ENCODE peak calls at places on chromosomes 2 and 18, in seven cellular contexts. One of them, this sample, is unnamed.

GRCh38 chr2:45274190-45274926 is 265.1 kb upstream of the SIX2 start:
- DNase-seq in SK-N-SH: no peak
- DNase-seq in H1: no peak
- DNase-seq in K562: no peak
- DNase-seq in GM12878: no peak
- DNase-seq in HepG2: peak
- DNase-seq in HCT116: no peak
- DNase-seq in this sample: no peak

GRCh38 chr18:56789004-56789888 is 138.1 kb downstream of the WDR7 start:
- DNase-seq in SK-N-SH: peak
- DNase-seq in H1: peak
- DNase-seq in K562: peak
- DNase-seq in GM12878: no peak
- DNase-seq in HepG2: peak
- DNase-seq in HCT116: peak
- DNase-seq in this sample: peak

GRCh38 chr2:36322108-36322507 is 33.5 kb upstream of the CRIM1 start:
- DNase-seq in SK-N-SH: no peak
- DNase-seq in H1: no peak
- DNase-seq in K562: no peak
- DNase-seq in GM12878: no peak
- DNase-seq in HepG2: peak
- DNase-seq in HCT116: peak
- DNase-seq in this sample: no peak

GRCh38 chr2:44550571-44550970 is 188.8 kb downstream of the CAMKMT start:
- DNase-seq in SK-N-SH: no peak
- DNase-seq in H1: no peak
- DNase-seq in K562: no peak
- DNase-seq in GM12878: no peak
- DNase-seq in HepG2: no peak
- DNase-seq in HCT116: no peak
- DNase-seq in this sample: no peak

GRCh38 chr2:44130441-44130840 is 38.2 kb upstream of the PPM1B start:
- DNase-seq in SK-N-SH: no peak
- DNase-seq in H1: no peak
- DNase-seq in K562: peak
- DNase-seq in GM12878: no peak
- DNase-seq in HepG2: no peak
- DNase-seq in HCT116: no peak
- DNase-seq in this sample: no peak

GRCh38 chr18:10086458-10086857 is 172.6 kb downstream of the VAPA start:
- DNase-seq in SK-N-SH: no peak
- DNase-seq in H1: no peak
- DNase-seq in K562: no peak
- DNase-seq in GM12878: no peak
- DNase-seq in HepG2: no peak
- DNase-seq in HCT116: no peak
- DNase-seq in this sample: no peak

GRCh38 chr2:227888289-227888688 is 16.9 kb downstream of the DAW1 start:
- DNase-seq in SK-N-SH: no peak
- DNase-seq in H1: no peak
- DNase-seq in K562: no peak
- DNase-seq in GM12878: no peak
- DNase-seq in HepG2: no peak
- DNase-seq in HCT116: peak
- DNase-seq in this sample: no peak

GRCh38 chr2:232295971-232296370 is 82.6 kb upstream of the ALPP start:
- DNase-seq in SK-N-SH: no peak
- DNase-seq in H1: no peak
- DNase-seq in K562: no peak
- DNase-seq in GM12878: no peak
- DNase-seq in HepG2: no peak
- DNase-seq in HCT116: no peak
- DNase-seq in this sample: no peak

GRCh38 chr2:27214936-27215335 is 2.2 kb upstream of the CAD start:
- DNase-seq in SK-N-SH: no peak
- DNase-seq in H1: no peak
- DNase-seq in K562: no peak
- DNase-seq in GM12878: no peak
- DNase-seq in HepG2: no peak
- DNase-seq in HCT116: no peak
- DNase-seq in this sample: no peak

GRCh38 chr2:241774419-241775222 is 2.0 kb upstream of the GAL3ST2 start:
- DNase-seq in SK-N-SH: peak
- DNase-seq in H1: peak
- DNase-seq in K562: no peak
- DNase-seq in GM12878: no peak
- DNase-seq in HepG2: peak
- DNase-seq in HCT116: peak
- DNase-seq in this sample: no peak

GRCh38 chr2:208017721-208018120 is 7.6 kb downstream of the PLEKHM3 start:
- DNase-seq in SK-N-SH: no peak
- DNase-seq in H1: no peak
- DNase-seq in K562: no peak
- DNase-seq in GM12878: no peak
- DNase-seq in HepG2: no peak
- DNase-seq in HCT116: no peak
- DNase-seq in this sample: no peak

GRCh38 chr2:32969444-32970162 is 22.9 kb downstream of the LTBP1 start:
- DNase-seq in SK-N-SH: no peak
- DNase-seq in H1: no peak
- DNase-seq in K562: no peak
- DNase-seq in GM12878: no peak
- DNase-seq in HepG2: no peak
- DNase-seq in HCT116: no peak
- DNase-seq in this sample: no peak

GRCh38 chr18:12883003-12883683 is 894 bp downstream of the PTPN2 start:
- DNase-seq in SK-N-SH: peak
- DNase-seq in H1: no peak
- DNase-seq in K562: no peak
- DNase-seq in GM12878: no peak
- DNase-seq in HepG2: no peak
- DNase-seq in HCT116: no peak
- DNase-seq in this sample: no peak

GRCh38 chr2:29105375-29105774 is 9.8 kb upstream of the CLIP4 start:
- DNase-seq in SK-N-SH: no peak
- DNase-seq in H1: no peak
- DNase-seq in K562: no peak
- DNase-seq in GM12878: no peak
- DNase-seq in HepG2: no peak
- DNase-seq in HCT116: no peak
- DNase-seq in this sample: no peak

GRCh38 chr18:35467624-35468016 is 30.1 kb downstream of the INO80C start:
- DNase-seq in SK-N-SH: no peak
- DNase-seq in H1: no peak
- DNase-seq in K562: no peak
- DNase-seq in GM12878: peak
- DNase-seq in HepG2: no peak
- DNase-seq in HCT116: no peak
- DNase-seq in this sample: no peak

GRCh38 chr2:216057688-216058193 is 23.9 kb downstream of the PECR start:
- DNase-seq in SK-N-SH: no peak
- DNase-seq in H1: no peak
- DNase-seq in K562: no peak
- DNase-seq in GM12878: peak
- DNase-seq in HepG2: no peak
- DNase-seq in HCT116: peak
- DNase-seq in this sample: no peak
- TF ChIP-seq SIN3A in SK-N-SH: no peak
- TF ChIP-seq SIN3A in H1: no peak
- TF ChIP-seq SIN3A in K562: no peak
- TF ChIP-seq SIN3A in GM12878: no peak
- TF ChIP-seq SIN3A in HepG2: no peak
- TF ChIP-seq SIN3A in HCT116: no peak
- TF ChIP-seq SIN3A in this sample: no peak

GRCh38 chr2:237732790-237733349 is 65.7 kb upstream of the RBM44 start:
- DNase-seq in SK-N-SH: peak
- DNase-seq in H1: no peak
- DNase-seq in K562: peak
- DNase-seq in GM12878: no peak
- DNase-seq in HepG2: no peak
- DNase-seq in HCT116: no peak
- DNase-seq in this sample: no peak

GRCh38 chr2:237731663-237732062 is 66.9 kb upstream of the RBM44 start:
- DNase-seq in SK-N-SH: peak
- DNase-seq in H1: no peak
- DNase-seq in K562: no peak
- DNase-seq in GM12878: no peak
- DNase-seq in HepG2: peak
- DNase-seq in HCT116: peak
- DNase-seq in this sample: no peak

GRCh38 chr2:237729681-237730475 is 68.7 kb upstream of the RBM44 start:
- DNase-seq in SK-N-SH: no peak
- DNase-seq in H1: no peak
- DNase-seq in K562: no peak
- DNase-seq in GM12878: no peak
- DNase-seq in HepG2: no peak
- DNase-seq in HCT116: no peak
- DNase-seq in this sample: no peak

GRCh38 chr2:237733677-237734300 is 64.8 kb upstream of the RBM44 start:
- DNase-seq in SK-N-SH: peak
- DNase-seq in H1: no peak
- DNase-seq in K562: no peak
- DNase-seq in GM12878: no peak
- DNase-seq in HepG2: peak
- DNase-seq in HCT116: no peak
- DNase-seq in this sample: no peak

GRCh38 chr2:237732070-237732469 is 66.5 kb upstream of the RBM44 start:
- DNase-seq in SK-N-SH: no peak
- DNase-seq in H1: peak
- DNase-seq in K562: no peak
- DNase-seq in GM12878: no peak
- DNase-seq in HepG2: peak
- DNase-seq in HCT116: no peak
- DNase-seq in this sample: no peak
- TF ChIP-seq SIN3A in SK-N-SH: no peak
- TF ChIP-seq SIN3A in H1: no peak
- TF ChIP-seq SIN3A in K562: no peak
- TF ChIP-seq SIN3A in GM12878: no peak
- TF ChIP-seq SIN3A in HepG2: no peak
- TF ChIP-seq SIN3A in HCT116: no peak
- TF ChIP-seq SIN3A in this sample: no peak

GRCh38 chr2:68292108-68292710 is 27.5 kb downstream of the CNRIP1 start:
- DNase-seq in SK-N-SH: peak
- DNase-seq in H1: no peak
- DNase-seq in K562: peak
- DNase-seq in GM12878: no peak
- DNase-seq in HepG2: peak
- DNase-seq in HCT116: peak
- DNase-seq in this sample: peak

GRCh38 chr2:68290825-68291224 is 28.9 kb downstream of the CNRIP1 start:
- DNase-seq in SK-N-SH: no peak
- DNase-seq in H1: no peak
- DNase-seq in K562: no peak
- DNase-seq in GM12878: no peak
- DNase-seq in HepG2: no peak
- DNase-seq in HCT116: no peak
- DNase-seq in this sample: no peak

GRCh38 chr2:68284896-68285295 is 32.6 kb upstream of the PPP3R1 start:
- DNase-seq in SK-N-SH: peak
- DNase-seq in H1: no peak
- DNase-seq in K562: no peak
- DNase-seq in GM12878: no peak
- DNase-seq in HepG2: no peak
- DNase-seq in HCT116: no peak
- DNase-seq in this sample: no peak

GRCh38 chr2:68291317-68291716 is 28.4 kb downstream of the CNRIP1 start:
- DNase-seq in SK-N-SH: no peak
- DNase-seq in H1: no peak
- DNase-seq in K562: peak
- DNase-seq in GM12878: no peak
- DNase-seq in HepG2: no peak
- DNase-seq in HCT116: no peak
- DNase-seq in this sample: no peak

GRCh38 chr2:68287580-68288441 is 31.9 kb downstream of the CNRIP1 start:
- DNase-seq in SK-N-SH: no peak
- DNase-seq in H1: no peak
- DNase-seq in K562: peak
- DNase-seq in GM12878: no peak
- DNase-seq in HepG2: no peak
- DNase-seq in HCT116: no peak
- DNase-seq in this sample: no peak
- TF ChIP-seq SIN3A in SK-N-SH: no peak
- TF ChIP-seq SIN3A in H1: no peak
- TF ChIP-seq SIN3A in K562: no peak
- TF ChIP-seq SIN3A in GM12878: no peak
- TF ChIP-seq SIN3A in HepG2: no peak
- TF ChIP-seq SIN3A in HCT116: no peak
- TF ChIP-seq SIN3A in this sample: no peak

GRCh38 chr2:455046-455705 is 167.3 kb upstream of the ALKAL2 start:
- DNase-seq in SK-N-SH: no peak
- DNase-seq in H1: no peak
- DNase-seq in K562: no peak
- DNase-seq in GM12878: no peak
- DNase-seq in HepG2: no peak
- DNase-seq in HCT116: no peak
- DNase-seq in this sample: no peak

GRCh38 chr2:458431-458827 is 170.5 kb upstream of the ALKAL2 start:
- DNase-seq in SK-N-SH: no peak
- DNase-seq in H1: no peak
- DNase-seq in K562: no peak
- DNase-seq in GM12878: no peak
- DNase-seq in HepG2: no peak
- DNase-seq in HCT116: no peak
- DNase-seq in this sample: no peak

GRCh38 chr2:457792-458430 is 170.0 kb upstream of the ALKAL2 start:
- DNase-seq in SK-N-SH: no peak
- DNase-seq in H1: no peak
- DNase-seq in K562: no peak
- DNase-seq in GM12878: no peak
- DNase-seq in HepG2: no peak
- DNase-seq in HCT116: no peak
- DNase-seq in this sample: no peak

GRCh38 chr2:457287-457686 is 169.4 kb upstream of the ALKAL2 start:
- DNase-seq in SK-N-SH: no peak
- DNase-seq in H1: no peak
- DNase-seq in K562: no peak
- DNase-seq in GM12878: no peak
- DNase-seq in HepG2: no peak
- DNase-seq in HCT116: no peak
- DNase-seq in this sample: no peak

DNA sequence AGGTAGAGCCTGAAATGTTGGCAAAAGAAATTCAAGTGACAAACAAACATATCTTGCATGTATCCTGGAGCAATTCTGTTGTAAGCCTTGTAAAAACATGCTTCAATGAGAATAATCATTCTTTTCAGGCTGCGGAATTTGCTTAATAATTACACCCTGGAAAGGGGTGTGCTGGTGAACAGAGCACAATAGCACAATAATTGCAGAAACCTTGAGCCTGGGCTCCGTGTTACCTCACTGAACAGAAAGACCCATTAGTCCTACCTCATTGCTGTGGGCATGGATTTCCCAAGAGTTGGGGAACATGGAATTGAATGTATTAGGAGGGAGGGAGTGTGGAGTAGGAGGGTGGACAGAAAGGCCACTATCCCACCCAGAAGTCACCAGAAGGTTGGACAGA is 168.0 kb upstream of the ALKAL2 start:
- DNase-seq in SK-N-SH: no peak
- DNase-seq in H1: no peak
- DNase-seq in K562: no peak
- DNase-seq in GM12878: no peak
- DNase-seq in HepG2: no peak
- DNase-seq in HCT116: no peak
- DNase-seq in this sample: no peak
- TF ChIP-seq SIN3A in SK-N-SH: no peak
- TF ChIP-seq SIN3A in H1: no peak
- TF ChIP-seq SIN3A in K562: no peak
- TF ChIP-seq SIN3A in GM12878: no peak
- TF ChIP-seq SIN3A in HepG2: no peak
- TF ChIP-seq SIN3A in HCT116: no peak
- TF ChIP-seq SIN3A in this sample: no peak